ENCODE peak calls at places on chromosomes 16 and 17, in six cellular contexts. L, C, S, Y, A and H are unnamed samples.

GRCh38 chr17:65270499-65270898 is 133.3 kb downstream of the RGS9 start:
- DNase-seq in A (no peak), S (no peak), Y (no peak), C (no peak), L (no peak), H (no peak)

GRCh38 chr17:74870512-74870911 is 2.3 kb downstream of the FDXR start:
- DNase-seq in L (peak), Y (no peak), S (no peak), A (no peak), C (no peak), H (no peak)

GRCh38 chr16:22970191-22970845 is 156.4 kb downstream of the HS3ST2 start:
- DNase-seq in S (no peak), Y (no peak), A (no peak), L (no peak), C (no peak), H (no peak)

GRCh38 chr16:87688876-87689815 is 76.6 kb downstream of the KLHDC4 start:
- DNase-seq in S (no peak), Y (no peak), A (peak), C (no peak), L (no peak), H (no peak)

GRCh38 chr17:72254808-72255449 is 134.1 kb downstream of the SOX9 start:
- DNase-seq in S (no peak), L (no peak), A (no peak), C (no peak), Y (no peak), H (no peak)

GRCh38 chr17:63751806-63752205 is 10.2 kb upstream of the STRADA start:
- DNase-seq in C (no peak), Y (no peak), S (no peak), L (no peak), A (no peak), H (no peak)

GRCh38 chr16:71499775-71500364 is 10.7 kb upstream of the ZNF19 start:
- DNase-seq in Y (peak), A (peak), S (no peak), L (peak), C (no peak), H (no peak)

GRCh38 chr17:77733576-77734296 is 224.8 kb upstream of the TNRC6C start:
- DNase-seq in C (no peak), S (no peak), A (no peak), L (no peak), Y (no peak), H (no peak)

GRCh38 chr17:6110088-6110487 is 39.9 kb downstream of the WSCD1 start:
- DNase-seq in S (no peak), Y (no peak), A (no peak), L (no peak), C (no peak), H (no peak)

GRCh38 chr16:82082543-82083244 is 47.6 kb downstream of the HSD17B2 start:
- DNase-seq in L (peak), Y (no peak), S (no peak), C (no peak), A (no peak), H (no peak)

GRCh38 chr17:80929449-80929848 is 62.2 kb upstream of the CHMP6 start:
- DNase-seq in S (no peak), A (no peak), L (no peak), Y (no peak), C (no peak), H (peak)

GRCh38 chr16:9102379-9102778 is 10.9 kb downstream of the HAPSTR1 start:
- DNase-seq in Y (no peak), L (no peak), C (no peak), S (no peak), A (no peak), H (no peak)

DNA sequence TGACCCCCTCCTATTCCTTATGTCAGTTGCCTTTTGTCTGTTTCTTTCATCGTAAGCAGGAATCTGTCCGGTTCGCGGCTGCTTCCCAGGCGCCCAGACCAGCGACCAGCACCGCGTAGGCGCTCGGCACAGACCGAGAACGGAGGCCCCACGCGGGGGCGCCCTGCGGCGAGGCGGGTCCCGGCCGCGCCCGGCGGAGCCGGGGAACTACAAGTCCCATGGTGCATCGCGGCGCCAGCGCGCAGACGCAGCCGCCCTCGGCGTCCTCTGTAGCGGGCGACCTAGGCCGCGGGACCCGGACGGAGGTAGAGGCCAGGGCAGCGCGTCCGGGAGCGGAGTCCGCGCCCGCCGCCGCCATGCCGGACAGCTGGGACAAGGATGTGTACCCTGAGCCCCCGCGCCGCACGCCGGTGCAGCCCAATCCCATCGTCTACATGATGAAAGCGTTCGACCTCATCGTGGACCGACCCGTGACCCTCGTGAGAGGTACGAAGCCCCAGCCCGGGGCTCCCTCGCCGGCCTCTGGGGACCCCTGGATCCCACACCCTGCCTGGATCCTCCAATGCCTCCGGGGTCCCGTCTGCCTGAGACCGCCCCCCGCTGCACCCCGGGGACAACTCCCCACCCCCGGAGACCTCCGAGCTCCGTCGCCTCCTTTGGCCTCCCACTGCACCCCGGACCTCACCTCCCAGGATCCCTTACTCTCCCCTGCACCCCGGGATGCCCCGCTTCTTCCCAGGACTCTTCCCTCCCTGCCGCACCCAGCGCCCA is at the start of gene NDUFB10:
- DNase-seq in C (peak), A (peak), Y (peak), L (peak), S (peak), H (peak)
- TF ChIP-seq POLR2A in C (no peak), A (peak), Y (peak), L (peak), S (peak), H (peak)

DNA sequence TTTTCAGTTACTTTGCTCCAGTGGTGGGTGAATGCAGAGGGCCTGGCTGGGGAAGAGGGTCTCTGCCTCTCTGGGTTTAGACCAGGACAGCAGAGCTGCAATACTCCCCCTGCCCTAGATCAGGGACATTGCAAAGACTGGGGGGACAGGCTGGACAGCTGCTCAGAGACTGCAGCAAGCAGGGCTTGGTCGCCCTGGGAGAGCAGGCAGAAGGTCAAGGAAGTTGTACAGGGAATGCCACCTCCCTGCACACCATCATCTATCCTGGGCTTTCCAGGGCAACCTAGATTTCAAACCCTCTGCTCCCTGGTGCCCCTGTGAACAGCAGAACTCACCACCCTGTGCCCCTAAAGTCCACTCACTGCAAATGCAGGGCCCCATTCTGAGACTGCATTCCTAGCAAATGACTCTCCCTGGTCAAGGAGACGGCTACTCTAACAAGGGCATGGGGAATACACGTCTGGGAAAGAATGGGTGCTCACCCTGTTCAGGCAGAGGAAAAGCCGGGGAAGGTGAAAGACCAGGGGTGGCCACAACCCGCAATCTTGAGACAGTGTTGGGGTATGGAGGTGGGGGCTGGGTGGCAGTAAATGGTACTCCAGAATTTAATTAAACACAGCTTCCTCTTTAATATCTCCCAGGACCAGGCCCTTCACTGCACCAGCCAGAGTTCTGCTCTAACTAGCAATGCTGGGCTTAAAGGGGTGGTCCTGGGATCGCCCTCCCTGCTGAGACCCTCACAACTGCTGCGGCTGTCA is 1.0 kb downstream of the KIFC3 start:
- DNase-seq in A (no peak), Y (no peak), L (no peak), C (no peak), S (no peak), H (no peak)
- TF ChIP-seq CTCF in A (peak), Y (no peak), L (peak), C (no peak), S (no peak), H (no peak)

DNA sequence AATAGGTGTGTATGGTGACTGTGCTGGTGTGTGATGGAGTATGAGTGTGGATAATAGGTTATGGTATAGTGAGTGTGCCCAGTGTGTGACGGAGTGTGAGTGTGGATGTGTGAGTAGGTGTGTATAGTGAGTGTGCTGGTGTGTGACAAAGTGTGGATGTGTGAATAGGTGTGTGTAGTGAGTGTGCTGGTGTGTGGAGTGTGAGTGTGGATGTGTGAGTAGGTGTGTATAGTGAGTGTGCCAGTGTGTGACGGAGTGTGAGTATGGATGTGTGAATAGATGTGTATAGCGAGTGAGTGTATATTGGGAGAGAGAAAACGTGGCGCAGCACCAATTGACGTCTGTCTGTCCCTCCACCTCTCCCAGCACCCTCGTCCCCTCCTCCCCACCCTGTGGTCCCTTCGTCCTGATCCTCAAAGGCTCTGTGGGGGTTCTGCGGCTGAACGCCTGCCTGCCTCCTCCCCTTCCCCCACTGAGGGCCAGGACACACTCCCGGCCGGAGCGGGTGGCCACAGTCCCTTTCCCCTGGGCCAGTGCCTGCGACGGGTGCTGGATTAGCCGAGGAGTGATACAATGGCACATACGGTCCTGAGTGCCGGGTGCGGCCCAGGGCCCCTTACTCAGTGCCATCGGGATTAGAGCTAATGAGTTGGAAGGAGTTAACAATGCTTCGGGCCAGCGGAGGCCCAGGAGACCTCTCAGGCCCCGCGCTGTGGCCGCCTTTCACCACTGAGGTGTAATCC is 160.0 kb downstream of the MRM1 start:
- DNase-seq in S (no peak), L (no peak), Y (no peak), A (no peak), C (peak), H (no peak)
- TF ChIP-seq POLR2A in S (no peak), L (no peak), Y (no peak), A (no peak), C (no peak), H (no peak)

GRCh38 chr17:68937890-68938514 is 17.2 kb downstream of the ABCA8 start:
- DNase-seq in A (no peak), C (no peak), Y (no peak), S (no peak), L (peak), H (no peak)
- TF ChIP-seq CTCF in A (no peak), C (no peak), Y (no peak), S (no peak), L (peak), H (no peak)

DNA sequence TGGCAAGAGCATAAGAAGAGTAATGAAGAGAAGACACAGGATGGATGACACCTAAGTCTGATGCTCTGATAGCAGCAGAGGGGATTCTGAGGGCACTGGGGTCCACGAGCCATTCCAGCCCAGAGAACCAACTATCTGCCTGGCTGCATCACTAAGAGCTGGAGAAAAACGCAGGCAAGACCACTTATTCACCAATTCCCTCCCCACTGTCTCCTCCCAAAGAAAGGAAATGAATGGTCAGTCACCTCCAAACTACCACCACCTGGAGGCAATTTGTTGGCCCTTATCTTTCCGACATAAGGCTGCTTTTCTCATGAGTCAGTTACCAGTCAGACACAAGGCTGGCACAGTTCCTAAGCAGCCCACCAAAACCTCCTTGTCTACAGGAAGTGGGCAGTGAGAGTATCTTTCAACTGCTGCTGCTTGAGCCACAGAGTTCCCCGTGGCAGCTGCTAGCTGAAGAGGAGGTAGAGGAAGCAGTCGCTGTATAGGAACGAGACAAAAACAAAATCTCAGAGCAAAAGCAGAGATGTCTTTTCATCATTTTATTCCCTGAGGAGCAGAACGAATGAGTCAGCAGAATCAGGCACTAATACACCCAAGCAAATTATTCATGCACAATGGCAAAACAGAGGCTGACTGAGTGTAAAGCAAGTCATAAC is 111.1 kb downstream of the SMG6 start:
- DNase-seq in A (peak), C (no peak), L (no peak), S (no peak), Y (no peak), H (no peak)
- TF ChIP-seq POLR2A in A (no peak), C (no peak), L (no peak), S (no peak), Y (no peak), H (no peak)

DNA sequence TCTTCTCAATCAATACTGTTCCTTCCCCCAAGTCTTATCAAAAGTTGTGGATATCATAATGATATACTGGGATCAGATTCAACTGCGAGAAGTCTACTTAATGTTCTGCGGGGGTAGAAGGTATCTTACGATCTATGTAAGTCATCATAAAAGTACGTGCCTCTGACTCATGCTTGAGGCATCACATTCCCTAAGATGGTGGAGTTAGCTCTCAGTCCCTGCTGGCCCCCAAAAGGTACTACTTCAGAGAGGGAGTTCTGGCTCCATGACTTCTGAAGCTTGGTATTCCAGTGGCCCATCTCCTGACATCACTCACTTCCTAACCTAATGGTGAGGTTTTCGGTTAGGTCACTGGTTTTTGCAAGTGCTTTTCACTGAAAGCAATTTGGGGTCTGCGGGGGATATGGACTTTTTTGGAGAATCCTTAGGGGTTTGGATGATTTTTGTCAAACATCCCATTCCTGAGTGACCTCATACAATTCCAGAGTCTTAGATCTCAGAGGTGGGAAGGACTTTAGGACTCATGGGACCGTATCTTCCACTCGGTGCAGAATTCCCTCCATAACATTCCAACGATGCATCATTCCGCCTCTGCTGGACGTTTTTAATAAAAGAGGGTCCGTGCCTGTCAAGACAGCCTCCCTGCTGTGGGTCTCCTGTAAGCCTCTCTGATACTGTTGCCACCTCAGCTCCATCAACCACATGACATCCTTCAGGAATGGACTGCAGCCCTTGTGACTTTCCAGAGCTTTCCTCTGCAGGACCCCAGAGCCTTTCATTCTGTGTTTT is 74.3 kb downstream of the DYNLRB2 start:
- DNase-seq in S (no peak), C (no peak), Y (no peak), L (no peak), A (peak), H (no peak)
- TF ChIP-seq CTCF in S (no peak), C (no peak), Y (no peak), L (no peak), A (no peak), H (no peak)

GRCh38 chr16:804193-805048 is 3.9 kb upstream of the GNG13 start:
- DNase-seq in Y (no peak), L (no peak), C (peak), A (no peak), S (no peak), H (no peak)

GRCh38 chr16:801584-802363 is 1.2 kb upstream of the GNG13 start:
- DNase-seq in L (no peak), Y (no peak), A (peak), C (peak), S (no peak), H (no peak)

GRCh38 chr16:803751-804075 is 3.2 kb upstream of the GNG13 start:
- DNase-seq in A (no peak), C (no peak), L (no peak), Y (no peak), S (no peak), H (no peak)

GRCh38 chr16:802461-802860 is 1.9 kb upstream of the GNG13 start:
- DNase-seq in Y (no peak), A (no peak), S (no peak), C (no peak), L (no peak), H (no peak)

DNA sequence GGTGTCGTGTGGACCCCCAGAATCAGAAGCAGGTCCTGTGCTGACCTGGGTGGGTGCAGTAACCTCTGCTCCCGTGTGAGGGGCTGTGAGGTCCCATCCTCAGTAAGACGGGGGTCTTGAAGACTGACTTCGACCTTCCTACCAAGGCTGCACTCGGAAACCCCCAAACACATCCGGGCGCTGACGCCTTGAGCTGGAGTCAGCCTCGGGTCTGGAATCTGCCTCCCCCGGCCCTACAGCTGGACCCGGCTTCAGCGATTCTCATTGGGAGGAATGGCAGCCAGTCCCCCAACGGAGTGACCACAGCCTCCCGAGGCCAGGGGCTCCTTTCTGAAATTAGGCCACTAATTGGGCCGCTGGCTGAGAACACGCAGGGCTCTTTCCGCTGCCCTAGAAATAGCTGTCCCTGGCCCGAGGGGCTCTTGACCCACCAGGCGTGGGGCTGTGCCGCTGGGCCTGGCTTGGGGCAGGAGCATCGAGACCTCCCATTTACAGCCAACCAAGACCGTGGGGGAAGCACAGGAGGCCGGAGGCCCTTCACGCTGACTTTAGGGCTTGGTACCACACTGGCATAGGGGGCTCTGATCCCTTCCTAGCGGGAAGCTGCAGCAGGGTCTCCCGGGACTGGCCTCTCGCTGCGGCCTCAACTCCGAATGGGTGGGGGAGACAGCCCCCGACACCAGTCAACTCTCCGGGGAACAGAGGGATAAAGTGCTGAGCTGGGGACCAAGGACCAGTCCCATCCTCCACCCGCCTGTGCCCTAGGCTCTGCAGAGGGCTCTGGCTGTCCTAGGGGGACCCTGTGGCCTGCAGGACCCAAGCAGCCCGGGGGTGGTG is 2.6 kb upstream of the GNG13 start:
- DNase-seq in S (no peak), A (peak), L (no peak), Y (no peak), C (peak), H (no peak)
- TF ChIP-seq POLR2A in S (no peak), A (no peak), L (no peak), Y (no peak), C (no peak), H (no peak)